ENCODE peak calls at places on chromosomes 1 and 21, in five cellular contexts. Q, O, D, B and M are unnamed samples.

GRCh38 chr1:156673387-156674121 is 3.7 kb downstream of the NES start:
- DNase-seq in Q (peak; percentile 66), O (no peak), D (no peak), B (peak; percentile 38), M (no peak)

GRCh38 chr1:180415985-180416633 is 86.3 kb downstream of the ACBD6 start:
- DNase-seq in Q (peak; percentile 16), O (peak; percentile 34), D (peak; percentile 5), B (peak; percentile 58), M (no peak)

GRCh38 chr1:232725303-232726047 is 79.7 kb upstream of the MAP10 start:
- DNase-seq in Q (no peak), O (no peak), D (no peak), B (no peak), M (no peak)

GRCh38 chr21:45460611-45461368 is 55.8 kb downstream of the COL18A1 start:
- DNase-seq in Q (no peak), O (no peak), D (peak; percentile 45), B (peak; percentile 74), M (no peak)

GRCh38 chr1:24191860-24192259 is 4.8 kb upstream of the IFNLR1 start:
- DNase-seq in Q (peak; percentile 64), O (peak; percentile 86), D (peak; percentile 38), B (peak; percentile 75), M (no peak)

GRCh38 chr1:240171907-240172306 is 80.2 kb downstream of the FMN2 start:
- DNase-seq in Q (no peak), O (no peak), D (no peak), B (no peak), M (no peak)

GRCh38 chr1:58395355-58395754 is 151.2 kb downstream of the OMA1 start:
- DNase-seq in Q (peak; percentile 10), O (no peak), D (peak; percentile 87), B (peak; percentile 90), M (peak; percentile 63)

GRCh38 chr1:10508511-10508951 is 33.8 kb downstream of the PEX14 start:
- DNase-seq in Q (no peak), O (no peak), D (no peak), B (no peak), M (peak; percentile 75)

GRCh38 chr1:48530727-48531351 is 58.8 kb upstream of the SPATA6 start:
- DNase-seq in Q (peak; percentile 93), O (peak; percentile 70), D (no peak), B (peak; percentile 47), M (no peak)

GRCh38 chr21:31103571-31104265 is 65.4 kb upstream of the KRTAP19-8 start:
- DNase-seq in Q (no peak), O (no peak), D (no peak), B (no peak), M (no peak)

GRCh38 chr1:28538286-28538685 is 14.6 kb upstream of the TRNAU1AP start:
- DNase-seq in Q (no peak), O (no peak), D (no peak), B (no peak), M (no peak)

GRCh38 chr1:15028117-15028516 is 125.4 kb upstream of the TMEM51 start:
- DNase-seq in Q (peak; percentile 30), O (no peak), D (peak; percentile 79), B (peak; percentile 75), M (peak; percentile 98)

GRCh38 chr1:89761901-89762300 is 58.9 kb upstream of the LRRC8D start:
- DNase-seq in Q (no peak), O (no peak), D (no peak), B (no peak), M (no peak)

GRCh38 chr1:25786887-25787286 is 13.1 kb upstream of the SELENON start:
- DNase-seq in Q (no peak), O (no peak), D (no peak), B (peak; percentile 28), M (no peak)

GRCh38 chr1:18949689-18950414 is 6.6 kb downstream of the IFFO2 start:
- DNase-seq in Q (no peak), O (peak; percentile 79), D (no peak), B (peak; percentile 36), M (no peak)
- TF ChIP-seq CTCF in Q (no peak), O (peak; percentile 33), D (no peak), B (peak; percentile 5), M (peak; percentile 18)

DNA sequence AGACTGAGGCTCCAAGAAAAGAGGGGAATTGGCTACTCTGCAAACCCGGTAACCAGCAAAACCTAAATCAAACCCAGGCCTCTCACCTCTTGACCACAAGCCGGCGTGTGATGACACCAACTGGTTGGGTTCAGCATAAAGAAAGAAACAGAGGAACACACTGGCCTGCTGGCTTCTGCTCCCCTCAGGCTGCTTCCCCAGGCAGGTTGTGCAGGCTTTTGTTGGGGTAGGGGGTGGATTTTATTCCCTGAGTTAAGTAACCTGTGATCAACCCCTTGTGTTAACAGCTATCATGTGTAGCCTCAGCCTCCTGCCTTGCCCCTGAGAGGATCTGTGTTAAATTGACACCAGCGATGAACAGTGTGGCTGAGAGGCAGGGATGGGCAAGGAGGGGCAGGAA is 111.6 kb upstream of the ZBTB40 start:
- DNase-seq in Q (no peak), O (no peak), D (no peak), B (no peak), M (no peak)
- H3K4me3 ChIP-seq in Q (no peak overlapping the region), O (no peak overlapping the region), D (no peak overlapping the region), B (no peak overlapping the region), M (no peak overlapping the region)

GRCh38 chr1:108605633-108606032 is 45.7 kb downstream of the EEIG2 start:
- DNase-seq in Q (no peak), O (no peak), D (no peak), B (no peak), M (no peak)
- TF ChIP-seq CTCF in Q (no peak), O (no peak), D (no peak), B (no peak), M (no peak)

GRCh38 chr1:150005606-150006005 is 4.9 kb downstream of the OTUD7B start:
- DNase-seq in Q (no peak), O (no peak), D (no peak), B (no peak), M (no peak)

GRCh38 chr1:150009604-150010387 is 730 bp downstream of the OTUD7B start:
- DNase-seq in Q (peak; percentile 78), O (peak; percentile 45), D (peak; percentile 80), B (peak; percentile 89), M (peak; percentile 58)

GRCh38 chr1:150006881-150007401 is 3.6 kb downstream of the OTUD7B start:
- DNase-seq in Q (no peak), O (no peak), D (no peak), B (peak; percentile 65), M (no peak)

GRCh38 chr1:150010388-150011115 is at the start of gene OTUD7B:
- DNase-seq in Q (peak; percentile 96), O (peak; percentile 90), D (peak; percentile 89), B (peak; percentile 79), M (no peak)

DNA sequence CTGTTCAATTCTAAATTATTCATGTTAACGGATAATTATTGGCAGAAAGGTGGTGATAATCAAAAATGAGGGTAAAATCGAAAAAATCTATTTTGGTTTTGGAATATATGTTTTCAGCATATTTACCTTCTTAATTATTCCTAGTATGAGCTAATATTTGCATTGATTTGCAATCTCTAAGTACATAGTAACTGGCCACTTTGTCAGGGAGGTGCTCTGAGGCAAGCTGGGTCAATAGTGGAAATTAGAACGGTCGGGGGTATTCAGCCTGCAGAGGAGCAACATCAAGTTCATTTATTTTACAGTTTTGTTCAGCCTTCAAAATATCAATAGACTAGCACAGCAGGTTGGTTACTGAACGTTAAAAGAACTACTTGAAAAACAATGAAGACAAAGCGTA is 1.8 kb downstream of the OTUD7B start:
- DNase-seq in Q (no peak), O (no peak), D (no peak), B (no peak), M (no peak)
- H3K4me3 ChIP-seq in Q (peak overlapping the region; percentile 97), O (no peak overlapping the region), D (peak overlapping the region; percentile 89), B (peak overlapping the region; percentile 92), M (peak overlapping the region; percentile 82)